ENCODE peak calls at places on chromosome 6, in five cellular contexts. One of them, this sample, is unnamed.

GRCh38 chr6:42359021-42359420 is 92.7 kb downstream of the TRERF1 start:
- DNase-seq in NT2/D1: no peak
- DNase-seq in IMR-90: no peak
- DNase-seq in Panc1: no peak
- DNase-seq in lower lobe of right lung: no peak
- DNase-seq in this sample: no peak

GRCh38 chr6:123745877-123746276 is 57.8 kb upstream of the NKAIN2 start:
- DNase-seq in NT2/D1: no peak
- DNase-seq in IMR-90: peak; percentile 5
- DNase-seq in Panc1: peak; percentile 27
- DNase-seq in lower lobe of right lung: no peak
- DNase-seq in this sample: no peak

GRCh38 chr6:134413241-134413643 is 95.3 kb upstream of the SGK1 start:
- DNase-seq in NT2/D1: no peak
- DNase-seq in IMR-90: no peak
- DNase-seq in Panc1: no peak
- DNase-seq in lower lobe of right lung: no peak
- DNase-seq in this sample: no peak

GRCh38 chr6:133418108-133418507 is 177.0 kb downstream of the EYA4 start:
- DNase-seq in NT2/D1: no peak
- DNase-seq in IMR-90: peak; percentile 18
- DNase-seq in Panc1: no peak
- DNase-seq in lower lobe of right lung: no peak
- DNase-seq in this sample: no peak

GRCh38 chr6:125066964-125067363 is 86.6 kb upstream of the TPD52L1 start:
- DNase-seq in NT2/D1: no peak
- DNase-seq in IMR-90: peak; percentile 30
- DNase-seq in Panc1: no peak
- DNase-seq in lower lobe of right lung: no peak
- DNase-seq in this sample: no peak

GRCh38 chr6:167588920-167589614 is 237.6 kb upstream of the AFDN start:
- DNase-seq in NT2/D1: no peak
- DNase-seq in IMR-90: no peak
- DNase-seq in Panc1: no peak
- DNase-seq in lower lobe of right lung: no peak
- DNase-seq in this sample: no peak

GRCh38 chr6:70310063-70310694 is 7.3 kb upstream of the COL9A1 start:
- DNase-seq in NT2/D1: no peak
- DNase-seq in IMR-90: peak; percentile 53
- DNase-seq in Panc1: peak; percentile 33
- DNase-seq in lower lobe of right lung: no peak
- DNase-seq in this sample: peak; percentile 2

GRCh38 chr6:40286027-40286426 is 301.1 kb downstream of the LRFN2 start:
- DNase-seq in NT2/D1: no peak
- DNase-seq in IMR-90: no peak
- DNase-seq in Panc1: no peak
- DNase-seq in lower lobe of right lung: no peak
- DNase-seq in this sample: no peak

GRCh38 chr6:11042750-11043551 is 1.2 kb downstream of the ELOVL2 start:
- DNase-seq in NT2/D1: no peak
- DNase-seq in IMR-90: peak; percentile 44
- DNase-seq in Panc1: no peak
- DNase-seq in lower lobe of right lung: no peak
- DNase-seq in this sample: no peak

GRCh38 chr6:145349950-145350510 is 385.3 kb downstream of the EPM2A start:
- DNase-seq in NT2/D1: no peak
- DNase-seq in IMR-90: no peak
- DNase-seq in Panc1: no peak
- DNase-seq in lower lobe of right lung: no peak
- DNase-seq in this sample: no peak

GRCh38 chr6:142726616-142727015 is 218.4 kb downstream of the HIVEP2 start:
- DNase-seq in NT2/D1: no peak
- DNase-seq in IMR-90: no peak
- DNase-seq in Panc1: no peak
- DNase-seq in lower lobe of right lung: no peak
- DNase-seq in this sample: no peak

GRCh38 chr6:99145738-99146137 is 198.0 kb upstream of the FBXL4 start:
- DNase-seq in NT2/D1: no peak
- DNase-seq in IMR-90: no peak
- DNase-seq in Panc1: no peak
- DNase-seq in lower lobe of right lung: no peak
- DNase-seq in this sample: no peak

GRCh38 chr6:106973841-106974336 is 640 bp downstream of the CD24 start:
- DNase-seq in NT2/D1: no peak
- DNase-seq in IMR-90: no peak
- DNase-seq in Panc1: no peak
- DNase-seq in lower lobe of right lung: peak; percentile 46
- DNase-seq in this sample: no peak

GRCh38 chr6:18432180-18432579 is 45.0 kb downstream of the RNF144B start:
- DNase-seq in NT2/D1: no peak
- DNase-seq in IMR-90: peak; percentile 89
- DNase-seq in Panc1: peak; percentile 22
- DNase-seq in lower lobe of right lung: no peak
- DNase-seq in this sample: no peak

GRCh38 chr6:158906926-158907325 is 87.8 kb upstream of the EZR start:
- DNase-seq in NT2/D1: no peak
- DNase-seq in IMR-90: peak; percentile 8
- DNase-seq in Panc1: no peak
- DNase-seq in lower lobe of right lung: no peak
- DNase-seq in this sample: no peak

GRCh38 chr6:29112135-29112534 is 4.3 kb downstream of the OR2J3 start:
- DNase-seq in NT2/D1: no peak
- DNase-seq in IMR-90: no peak
- DNase-seq in Panc1: no peak
- DNase-seq in lower lobe of right lung: no peak
- DNase-seq in this sample: no peak

GRCh38 chr6:346389-347030 is 45.0 kb upstream of the IRF4 start:
- DNase-seq in NT2/D1: no peak
- DNase-seq in IMR-90: peak; percentile 48
- DNase-seq in Panc1: no peak
- DNase-seq in lower lobe of right lung: no peak
- DNase-seq in this sample: no peak

GRCh38 chr6:168078943-168079405 is at the start of gene FRMD1:
- DNase-seq in NT2/D1: no peak
- DNase-seq in IMR-90: no peak
- DNase-seq in Panc1: no peak
- DNase-seq in lower lobe of right lung: no peak
- DNase-seq in this sample: no peak

GRCh38 chr6:82875573-82876185 is 190.0 kb downstream of the UBE3D start:
- DNase-seq in NT2/D1: no peak
- DNase-seq in IMR-90: peak; percentile 91
- DNase-seq in Panc1: peak; percentile 66
- DNase-seq in lower lobe of right lung: no peak
- DNase-seq in this sample: peak; percentile 31

GRCh38 chr6:3419624-3420272 is 37.1 kb downstream of the SLC22A23 start:
- DNase-seq in NT2/D1: no peak
- DNase-seq in IMR-90: peak; percentile 76
- DNase-seq in Panc1: no peak
- DNase-seq in lower lobe of right lung: no peak
- DNase-seq in this sample: no peak

GRCh38 chr6:101668496-101668895 is 275.0 kb downstream of the GRIK2 start:
- DNase-seq in NT2/D1: no peak
- DNase-seq in IMR-90: no peak
- DNase-seq in Panc1: no peak
- DNase-seq in lower lobe of right lung: no peak
- DNase-seq in this sample: no peak

GRCh38 chr6:169099411-169100202 is 154.0 kb downstream of the THBS2 start:
- DNase-seq in NT2/D1: peak; percentile 13
- DNase-seq in IMR-90: peak; percentile 70
- DNase-seq in Panc1: no peak
- DNase-seq in lower lobe of right lung: no peak
- DNase-seq in this sample: no peak

GRCh38 chr6:158413814-158414563 is 101.7 kb downstream of the TULP4 start:
- DNase-seq in NT2/D1: no peak
- DNase-seq in IMR-90: no peak
- DNase-seq in Panc1: no peak
- DNase-seq in lower lobe of right lung: no peak
- DNase-seq in this sample: no peak

GRCh38 chr6:36136551-36136950 is 6.2 kb downstream of the MAPK13 start:
- DNase-seq in NT2/D1: no peak
- DNase-seq in IMR-90: no peak
- DNase-seq in Panc1: no peak
- DNase-seq in lower lobe of right lung: no peak
- DNase-seq in this sample: no peak

GRCh38 chr6:126937426-126937825 is 181.0 kb upstream of the RSPO3 start:
- DNase-seq in NT2/D1: no peak
- DNase-seq in IMR-90: no peak
- DNase-seq in Panc1: no peak
- DNase-seq in lower lobe of right lung: no peak
- DNase-seq in this sample: no peak

GRCh38 chr6:36598739-36599318 is 4.7 kb downstream of the SRSF3 start:
- DNase-seq in NT2/D1: no peak
- DNase-seq in IMR-90: no peak
- DNase-seq in Panc1: no peak
- DNase-seq in lower lobe of right lung: no peak
- DNase-seq in this sample: no peak

GRCh38 chr6:20135677-20136268 is 76.5 kb downstream of the MBOAT1 start:
- DNase-seq in NT2/D1: no peak
- DNase-seq in IMR-90: no peak
- DNase-seq in Panc1: no peak
- DNase-seq in lower lobe of right lung: no peak
- DNase-seq in this sample: no peak

GRCh38 chr6:87820343-87820984 is 118.4 kb upstream of the AKIRIN2 start:
- DNase-seq in NT2/D1: no peak
- DNase-seq in IMR-90: no peak
- DNase-seq in Panc1: no peak
- DNase-seq in lower lobe of right lung: no peak
- DNase-seq in this sample: no peak
- H3K36me3 ChIP-seq in NT2/D1: no peaks in the 10 kb centered on the region
- H3K36me3 ChIP-seq in IMR-90: no peaks in the 10 kb centered on the region
- H3K36me3 ChIP-seq in Panc1: no peaks in the 10 kb centered on the region
- H3K36me3 ChIP-seq in lower lobe of right lung: no peaks in the 10 kb centered on the region
- H3K36me3 ChIP-seq in this sample: no peaks in the 10 kb centered on the region

GRCh38 chr6:24529985-24530384 is 35.2 kb downstream of the ALDH5A1 start:
- DNase-seq in NT2/D1: no peak
- DNase-seq in IMR-90: no peak
- DNase-seq in Panc1: no peak
- DNase-seq in lower lobe of right lung: no peak
- DNase-seq in this sample: no peak
- H3K27me3 ChIP-seq in NT2/D1: no peaks in the 10 kb centered on the region
- H3K27me3 ChIP-seq in IMR-90: peaks cover 3% of the 10 kb centered on the region
- H3K27me3 ChIP-seq in Panc1: no peaks in the 10 kb centered on the region
- H3K27me3 ChIP-seq in lower lobe of right lung: no peaks in the 10 kb centered on the region
- H3K27me3 ChIP-seq in this sample: no peaks in the 10 kb centered on the region

GRCh38 chr6:87241304-87241703 is 81.1 kb upstream of the SMIM8 start:
- DNase-seq in NT2/D1: no peak
- DNase-seq in IMR-90: no peak
- DNase-seq in Panc1: no peak
- DNase-seq in lower lobe of right lung: no peak
- DNase-seq in this sample: no peak

DNA sequence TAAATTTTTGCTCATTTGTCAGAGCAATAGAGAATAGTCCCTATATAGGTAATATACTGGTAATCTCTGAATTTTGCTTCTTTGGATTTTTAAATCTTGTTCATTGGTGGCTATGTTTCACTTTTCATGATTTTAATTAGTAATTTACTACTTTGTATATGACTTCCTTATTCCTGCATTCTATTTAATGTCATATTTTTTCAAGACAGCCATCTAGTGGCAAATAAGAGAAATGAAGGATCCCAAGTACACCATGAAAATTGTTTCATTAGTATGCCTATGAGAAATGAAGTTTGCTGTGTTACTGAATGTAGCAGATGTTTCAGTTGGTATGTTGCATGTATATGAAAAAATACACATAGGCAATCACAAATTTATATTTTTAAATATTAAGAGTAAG is 82.4 kb downstream of the ZNF292 start:
- DNase-seq in NT2/D1: no peak
- DNase-seq in IMR-90: peak; percentile 45
- DNase-seq in Panc1: peak; percentile 20
- DNase-seq in lower lobe of right lung: no peak
- DNase-seq in this sample: peak; percentile 4
- H3K36me3 ChIP-seq in NT2/D1: peaks cover 13% of the 10 kb centered on the region
- H3K36me3 ChIP-seq in IMR-90: peaks cover 14% of the 10 kb centered on the region
- H3K36me3 ChIP-seq in Panc1: peaks cover 10% of the 10 kb centered on the region
- H3K36me3 ChIP-seq in lower lobe of right lung: peaks cover 39% of the 10 kb centered on the region
- H3K36me3 ChIP-seq in this sample: peaks cover 4% of the 10 kb centered on the region

GRCh38 chr6:1599469-1599868 is 10.2 kb upstream of the FOXC1 start:
- DNase-seq in NT2/D1: no peak
- DNase-seq in IMR-90: no peak
- DNase-seq in Panc1: no peak
- DNase-seq in lower lobe of right lung: no peak
- DNase-seq in this sample: no peak

GRCh38 chr6:1598886-1599285 is 10.8 kb upstream of the FOXC1 start:
- DNase-seq in NT2/D1: no peak
- DNase-seq in IMR-90: no peak
- DNase-seq in Panc1: no peak
- DNase-seq in lower lobe of right lung: no peak
- DNase-seq in this sample: no peak

GRCh38 chr6:1598433-1598832 is 11.3 kb upstream of the FOXC1 start:
- DNase-seq in NT2/D1: no peak
- DNase-seq in IMR-90: no peak
- DNase-seq in Panc1: no peak
- DNase-seq in lower lobe of right lung: no peak
- DNase-seq in this sample: no peak

GRCh38 chr6:1597121-1597744 is 12.5 kb upstream of the FOXC1 start:
- DNase-seq in NT2/D1: no peak
- DNase-seq in IMR-90: no peak
- DNase-seq in Panc1: no peak
- DNase-seq in lower lobe of right lung: no peak
- DNase-seq in this sample: no peak

GRCh38 chr6:1597924-1598323 is 11.8 kb upstream of the FOXC1 start:
- DNase-seq in NT2/D1: no peak
- DNase-seq in IMR-90: peak; percentile 88
- DNase-seq in Panc1: no peak
- DNase-seq in lower lobe of right lung: no peak
- DNase-seq in this sample: no peak
- H3K27me3 ChIP-seq in NT2/D1: peaks cover 19% of the 10 kb centered on the region
- H3K27me3 ChIP-seq in IMR-90: peaks cover 21% of the 10 kb centered on the region
- H3K27me3 ChIP-seq in Panc1: peaks cover 4% of the 10 kb centered on the region
- H3K27me3 ChIP-seq in lower lobe of right lung: peaks cover 77% of the 10 kb centered on the region
- H3K27me3 ChIP-seq in this sample: peaks cover 2% of the 10 kb centered on the region

DNA sequence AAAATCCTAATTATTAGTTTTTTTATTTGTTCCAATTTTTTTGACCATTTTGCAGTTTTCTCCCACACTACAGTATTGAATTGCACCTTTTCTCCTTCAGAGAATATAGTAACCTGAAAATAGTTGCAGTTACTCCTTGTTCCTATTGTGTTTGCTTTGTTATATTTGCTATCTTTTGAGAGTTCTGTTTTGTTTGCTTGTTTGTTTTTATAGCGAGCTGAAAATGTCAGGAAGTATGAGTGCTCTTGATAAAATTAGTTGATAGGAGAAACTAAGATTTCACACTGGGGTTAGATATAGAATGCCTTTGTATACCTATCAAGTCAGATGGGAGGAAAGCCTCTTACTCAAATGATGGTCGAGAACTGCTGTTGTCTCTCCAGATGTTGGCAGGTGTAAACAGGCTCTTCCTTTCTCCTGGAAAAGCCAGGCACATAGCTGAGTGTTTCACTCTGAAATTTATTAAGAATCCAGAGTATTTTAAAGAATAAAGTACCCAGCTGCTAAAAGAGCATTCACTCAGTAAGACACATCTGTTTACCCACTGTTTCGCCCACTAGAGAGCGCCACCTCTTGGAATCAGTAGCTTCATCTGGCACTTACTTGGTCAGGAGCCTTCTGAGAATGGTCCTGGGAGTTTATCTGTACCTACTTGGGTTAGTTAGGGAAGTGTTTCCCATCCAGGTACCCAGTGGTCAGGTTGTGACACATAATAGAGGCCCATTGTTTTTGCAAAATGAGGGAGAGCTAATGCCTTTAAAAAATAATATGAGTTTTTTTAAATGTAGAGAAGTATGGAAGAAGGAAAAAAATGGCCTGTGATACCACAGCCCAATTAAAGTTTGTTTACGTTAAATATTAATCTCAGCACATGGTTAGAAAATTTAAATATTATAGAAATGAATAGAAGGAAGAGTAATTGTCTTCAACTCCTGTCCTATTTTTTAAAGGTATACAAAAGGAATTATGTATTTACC is 11.2 kb downstream of the NT5DC1 start:
- DNase-seq in NT2/D1: peak; percentile 32
- DNase-seq in IMR-90: peak; percentile 44
- DNase-seq in Panc1: no peak
- DNase-seq in lower lobe of right lung: no peak
- DNase-seq in this sample: no peak
- H3K36me3 ChIP-seq in NT2/D1: peaks cover 22% of the 10 kb centered on the region
- H3K36me3 ChIP-seq in IMR-90: peaks cover 17% of the 10 kb centered on the region
- H3K36me3 ChIP-seq in Panc1: peaks cover 41% of the 10 kb centered on the region
- H3K36me3 ChIP-seq in lower lobe of right lung: peaks cover 67% of the 10 kb centered on the region
- H3K36me3 ChIP-seq in this sample: peaks cover 10% of the 10 kb centered on the region